ENCODE peak calls at places on chromosome 17, in four cellular contexts. One of them, this sample, is unnamed.

GRCh38 chr17:71494456-71494855 is 626.4 kb upstream of the SOX9 start:
- DNase-seq in lower lobe of right lung: no peak
- DNase-seq in A549: no peak
- DNase-seq in progenitor cell of endocrine pancreas: no peak
- DNase-seq in this sample: no peak

GRCh38 chr17:4369557-4370230 is 3.2 kb upstream of the UBE2G1 start:
- DNase-seq in lower lobe of right lung: no peak
- DNase-seq in progenitor cell of endocrine pancreas: no peak
- DNase-seq in A549: no peak
- DNase-seq in this sample: no peak

GRCh38 chr17:807146-808002 is 25.2 kb downstream of the MRM3 start:
- DNase-seq in A549: no peak
- DNase-seq in progenitor cell of endocrine pancreas: no peak
- DNase-seq in lower lobe of right lung: no peak
- DNase-seq in this sample: no peak

GRCh38 chr17:8360751-8361150 is 15.8 kb downstream of the KRABD2 start:
- DNase-seq in A549: no peak
- DNase-seq in lower lobe of right lung: no peak
- DNase-seq in progenitor cell of endocrine pancreas: no peak
- DNase-seq in this sample: no peak

GRCh38 chr17:75159196-75160031 is 5.1 kb upstream of the JPT1 start:
- DNase-seq in lower lobe of right lung: no peak
- DNase-seq in progenitor cell of endocrine pancreas: no peak
- DNase-seq in A549: peak
- DNase-seq in this sample: no peak

GRCh38 chr17:64994281-64994680 is 62.3 kb downstream of the GNA13 start:
- DNase-seq in lower lobe of right lung: no peak
- DNase-seq in progenitor cell of endocrine pancreas: no peak
- DNase-seq in A549: no peak
- DNase-seq in this sample: no peak

GRCh38 chr17:1730345-1731193 is 6.1 kb downstream of the WDR81 start:
- DNase-seq in A549: no peak
- DNase-seq in progenitor cell of endocrine pancreas: no peak
- DNase-seq in lower lobe of right lung: peak
- DNase-seq in this sample: no peak

GRCh38 chr17:30476726-30477082 is 504 bp upstream of the GOSR1 start:
- DNase-seq in A549: no peak
- DNase-seq in progenitor cell of endocrine pancreas: no peak
- DNase-seq in lower lobe of right lung: no peak
- DNase-seq in this sample: no peak

GRCh38 chr17:83152221-83152744 is 72.9 kb downstream of the METRNL start:
- DNase-seq in lower lobe of right lung: no peak
- DNase-seq in progenitor cell of endocrine pancreas: no peak
- DNase-seq in A549: no peak
- DNase-seq in this sample: no peak

GRCh38 chr17:29390856-29391631 is 881 bp downstream of the TAOK1 start:
- DNase-seq in progenitor cell of endocrine pancreas: no peak
- DNase-seq in A549: peak
- DNase-seq in lower lobe of right lung: no peak
- DNase-seq in this sample: peak

GRCh38 chr17:78748730-78749317 is 33.2 kb downstream of the CYTH1 start:
- DNase-seq in A549: no peak
- DNase-seq in lower lobe of right lung: peak
- DNase-seq in progenitor cell of endocrine pancreas: no peak
- DNase-seq in this sample: no peak

GRCh38 chr17:18141210-18141803 is 32.8 kb downstream of the MYO15A start:
- DNase-seq in progenitor cell of endocrine pancreas: no peak
- DNase-seq in A549: peak
- DNase-seq in lower lobe of right lung: no peak
- DNase-seq in this sample: peak

GRCh38 chr17:49787932-49788442 is 494 bp upstream of the KAT7 start:
- DNase-seq in progenitor cell of endocrine pancreas: no peak
- DNase-seq in A549: no peak
- DNase-seq in lower lobe of right lung: no peak
- DNase-seq in this sample: peak

GRCh38 chr17:2191227-2191626 is 112.4 kb downstream of the SMG6 start:
- DNase-seq in lower lobe of right lung: no peak
- DNase-seq in A549: no peak
- DNase-seq in progenitor cell of endocrine pancreas: no peak
- DNase-seq in this sample: no peak

GRCh38 chr17:159609-160008 is 21.8 kb downstream of the DOC2B start:
- DNase-seq in progenitor cell of endocrine pancreas: no peak
- DNase-seq in A549: no peak
- DNase-seq in lower lobe of right lung: no peak
- DNase-seq in this sample: no peak

GRCh38 chr17:31297090-31297489 is at the start of gene OMG:
- DNase-seq in A549: no peak
- DNase-seq in lower lobe of right lung: no peak
- DNase-seq in progenitor cell of endocrine pancreas: no peak
- DNase-seq in this sample: no peak

GRCh38 chr17:58330544-58330996 is 2.0 kb upstream of the TSPOAP1 start:
- DNase-seq in lower lobe of right lung: no peak
- DNase-seq in progenitor cell of endocrine pancreas: no peak
- DNase-seq in A549: no peak
- DNase-seq in this sample: no peak

GRCh38 chr17:9998060-9998459 is 93.0 kb upstream of the RCVRN start:
- DNase-seq in progenitor cell of endocrine pancreas: no peak
- DNase-seq in lower lobe of right lung: no peak
- DNase-seq in A549: no peak
- DNase-seq in this sample: no peak

GRCh38 chr17:74780443-74781238 is 4.5 kb upstream of the NAT9 start:
- DNase-seq in progenitor cell of endocrine pancreas: no peak
- DNase-seq in lower lobe of right lung: no peak
- DNase-seq in A549: peak
- DNase-seq in this sample: peak

GRCh38 chr17:49545007-49545660 is 30.5 kb upstream of the NXPH3 start:
- DNase-seq in lower lobe of right lung: no peak
- DNase-seq in A549: no peak
- DNase-seq in progenitor cell of endocrine pancreas: no peak
- DNase-seq in this sample: no peak

GRCh38 chr17:46979023-46979870 is at the start of gene RPRML:
- DNase-seq in A549: peak
- DNase-seq in lower lobe of right lung: peak
- DNase-seq in progenitor cell of endocrine pancreas: peak
- DNase-seq in this sample: peak

GRCh38 chr17:41519501-41520224 is 973 bp upstream of the KRT15 start:
- DNase-seq in A549: no peak
- DNase-seq in progenitor cell of endocrine pancreas: no peak
- DNase-seq in lower lobe of right lung: no peak
- DNase-seq in this sample: no peak

GRCh38 chr17:14301279-14301760 is 439 bp downstream of the HS3ST3B1 start:
- DNase-seq in progenitor cell of endocrine pancreas: no peak
- DNase-seq in A549: no peak
- DNase-seq in lower lobe of right lung: no peak
- DNase-seq in this sample: peak

DNA sequence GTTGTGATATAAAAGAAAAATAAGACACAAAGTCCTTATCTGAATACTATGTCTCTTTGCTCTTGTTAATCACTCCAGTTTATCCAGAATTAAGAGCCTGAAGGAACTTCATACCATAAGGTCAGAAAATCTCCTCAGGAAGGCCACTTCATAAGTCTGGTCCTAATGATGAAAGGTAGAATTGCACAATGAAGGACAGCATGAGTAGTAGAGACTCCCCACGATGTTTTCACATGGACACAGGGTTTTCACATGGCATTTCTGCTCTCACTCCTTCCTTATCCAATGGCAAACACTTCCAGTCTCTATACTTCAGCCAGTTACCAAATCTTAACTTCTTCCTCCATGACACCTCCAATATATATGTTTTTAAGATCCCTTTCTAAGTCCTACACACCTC is 10.2 kb upstream of the C17orf78 start:
- DNase-seq in A549: peak
- DNase-seq in progenitor cell of endocrine pancreas: no peak
- DNase-seq in lower lobe of right lung: no peak
- DNase-seq in this sample: no peak
- TF ChIP-seq CTCF in A549: no peak
- TF ChIP-seq CTCF in progenitor cell of endocrine pancreas: no peak
- TF ChIP-seq CTCF in lower lobe of right lung: no peak
- TF ChIP-seq CTCF in this sample: no peak

GRCh38 chr17:44564429-44564828 is 7.1 kb downstream of the FZD2 start:
- DNase-seq in A549: no peak
- DNase-seq in progenitor cell of endocrine pancreas: no peak
- DNase-seq in lower lobe of right lung: no peak
- DNase-seq in this sample: no peak
- TF ChIP-seq CTCF in A549: no peak
- TF ChIP-seq CTCF in progenitor cell of endocrine pancreas: no peak
- TF ChIP-seq CTCF in lower lobe of right lung: no peak
- TF ChIP-seq CTCF in this sample: no peak

GRCh38 chr17:45782889-45783592 is 1.1 kb upstream of the CRHR1 start:
- DNase-seq in lower lobe of right lung: no peak
- DNase-seq in progenitor cell of endocrine pancreas: peak
- DNase-seq in A549: peak
- DNase-seq in this sample: peak
- TF ChIP-seq CTCF in lower lobe of right lung: peak
- TF ChIP-seq CTCF in progenitor cell of endocrine pancreas: peak
- TF ChIP-seq CTCF in A549: peak
- TF ChIP-seq CTCF in this sample: peak

DNA sequence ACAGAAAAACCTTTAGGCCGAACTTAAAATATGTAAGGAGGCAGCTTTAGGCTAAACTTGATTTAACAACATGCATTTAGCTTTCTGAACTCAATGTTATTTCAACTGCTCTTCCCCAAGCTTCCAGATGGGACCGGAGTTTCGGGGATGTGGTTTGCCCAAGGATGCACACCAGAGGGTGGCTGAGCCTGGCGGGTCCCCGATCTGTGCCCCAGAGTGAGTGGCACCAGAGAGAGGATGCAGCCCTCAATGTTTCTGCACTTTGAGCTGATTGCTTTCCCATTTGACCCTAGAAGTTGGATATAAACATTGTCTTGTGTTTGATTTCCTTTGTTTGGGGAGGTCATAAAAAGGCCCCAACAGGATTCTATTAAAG is 348.0 kb upstream of the TNRC6C start:
- DNase-seq in lower lobe of right lung: no peak
- DNase-seq in progenitor cell of endocrine pancreas: no peak
- DNase-seq in A549: no peak
- DNase-seq in this sample: no peak
- TF ChIP-seq CTCF in lower lobe of right lung: no peak
- TF ChIP-seq CTCF in progenitor cell of endocrine pancreas: no peak
- TF ChIP-seq CTCF in A549: no peak
- TF ChIP-seq CTCF in this sample: no peak

GRCh38 chr17:39235555-39236221 is 9.9 kb upstream of the STAC2 start:
- DNase-seq in progenitor cell of endocrine pancreas: no peak
- DNase-seq in lower lobe of right lung: no peak
- DNase-seq in A549: peak
- DNase-seq in this sample: peak

GRCh38 chr17:39237586-39237985 is 11.8 kb upstream of the STAC2 start:
- DNase-seq in A549: no peak
- DNase-seq in lower lobe of right lung: no peak
- DNase-seq in progenitor cell of endocrine pancreas: no peak
- DNase-seq in this sample: no peak

GRCh38 chr17:39236383-39236927 is 10.7 kb upstream of the STAC2 start:
- DNase-seq in A549: no peak
- DNase-seq in lower lobe of right lung: no peak
- DNase-seq in progenitor cell of endocrine pancreas: no peak
- DNase-seq in this sample: no peak

GRCh38 chr17:39239640-39240314 is 14.0 kb upstream of the STAC2 start:
- DNase-seq in lower lobe of right lung: peak
- DNase-seq in progenitor cell of endocrine pancreas: peak
- DNase-seq in A549: peak
- DNase-seq in this sample: peak

GRCh38 chr17:39236981-39237441 is 11.3 kb upstream of the STAC2 start:
- DNase-seq in lower lobe of right lung: no peak
- DNase-seq in progenitor cell of endocrine pancreas: no peak
- DNase-seq in A549: no peak
- DNase-seq in this sample: no peak
- TF ChIP-seq CTCF in lower lobe of right lung: no peak
- TF ChIP-seq CTCF in progenitor cell of endocrine pancreas: no peak
- TF ChIP-seq CTCF in A549: no peak
- TF ChIP-seq CTCF in this sample: no peak

This sample was measured in endothelial cell.